ENCODE peak calls at places on chromosomes 4 and X, in nine cellular contexts. B, Q, H, X, W, G, C, U and F are unnamed samples.

GRCh38 chr4:37014584-37014983 is 230.0 kb upstream of the NWD2 start:
- DNase-seq in C (no peak), U (no peak), H (no peak), G (no peak), W (no peak), B (no peak), Q (no peak), X (no peak), F (no peak)

GRCh38 chr4:109921384-109921808 is 8.7 kb downstream of the EGF start:
- DNase-seq in H (no peak), G (no peak), C (peak; percentile 68), X (no peak), Q (peak; percentile 6), W (peak; percentile 86), B (no peak), U (peak; percentile 65), F (no peak)

GRCh38 chr4:25536577-25537325 is 118.9 kb upstream of the SLC34A2 start:
- DNase-seq in U (no peak), H (no peak), C (no peak), X (no peak), G (no peak), B (no peak), Q (no peak), W (no peak), F (no peak)

GRCh38 chr4:74032064-74032463 is 6.4 kb downstream of the CXCL3 start:
- DNase-seq in G (no peak), H (no peak), U (peak; percentile 4), Q (no peak), W (peak; percentile 35), C (peak; percentile 53), X (peak; percentile 60), B (no peak), F (no peak)

GRCh38 chrX:9905288-9905687 is 61.9 kb upstream of the CLDN34 start:
- DNase-seq in Q (no peak), U (no peak), C (peak; percentile 78), W (peak; percentile 90), H (no peak), G (no peak), X (no peak), B (no peak), F (no peak)

GRCh38 chr4:8694226-8694625 is 101.7 kb downstream of the CPZ start:
- DNase-seq in G (peak; percentile 38), U (no peak), Q (no peak), B (no peak), W (no peak), C (no peak), H (peak; percentile 14), X (no peak), F (no peak)

GRCh38 chrX:70172226-70172625 is 5.1 kb upstream of the DGAT2L6 start:
- DNase-seq in G (no peak), X (no peak), U (peak; percentile 21), H (no peak), C (no peak), B (no peak), W (peak; percentile 29), Q (no peak), F (no peak)

GRCh38 chr4:26899991-26900390 is 39.4 kb downstream of the STIM2 start:
- DNase-seq in W (no peak), B (no peak), C (peak; percentile 3), Q (no peak), G (no peak), U (peak; percentile 22), H (no peak), X (no peak), F (no peak)

GRCh38 chr4:24615977-24616376 is 31.6 kb upstream of the DHX15 start:
- DNase-seq in X (no peak), H (no peak), W (no peak), Q (no peak), G (no peak), B (no peak), U (no peak), C (no peak), F (no peak)

DNA sequence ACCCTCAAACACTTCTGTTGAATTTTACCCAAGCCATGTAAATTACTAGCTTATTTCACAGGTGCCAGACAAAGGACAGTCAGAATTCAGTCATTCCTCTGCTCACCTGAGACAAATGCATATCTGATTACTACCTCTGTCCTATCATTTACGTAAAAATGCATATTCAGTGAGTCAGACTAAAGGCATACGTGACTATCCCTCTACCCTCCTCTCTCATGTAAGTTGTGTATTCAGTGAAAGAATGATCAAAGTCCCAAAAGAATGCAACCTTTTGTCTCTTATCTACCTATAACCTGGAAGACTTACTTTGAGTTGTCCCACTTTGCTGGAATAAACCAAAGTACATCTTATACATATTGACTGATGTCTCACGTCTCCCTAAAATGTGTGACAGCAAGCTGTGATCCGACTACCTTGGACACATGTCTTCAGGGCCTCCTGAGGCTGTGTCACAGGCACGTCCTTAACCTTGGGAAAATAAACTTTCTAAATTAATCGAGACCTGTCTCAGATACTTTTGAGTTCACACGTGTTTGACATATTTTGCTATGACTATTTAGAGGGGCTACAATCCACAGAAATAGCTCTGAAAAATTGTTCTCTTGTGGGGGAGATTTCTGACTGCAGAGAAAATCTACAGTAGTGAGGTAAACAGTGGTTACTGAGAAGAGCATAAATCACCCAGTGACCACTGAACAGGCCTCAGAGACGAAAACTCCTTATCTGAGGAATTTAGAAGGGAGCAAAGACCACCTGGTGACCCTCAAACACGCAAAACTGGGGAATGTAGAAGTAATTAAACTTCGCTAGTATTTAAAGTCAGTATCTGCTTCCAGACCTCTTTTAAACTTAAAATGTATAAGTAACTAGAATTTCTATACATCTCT is 1575.8 kb downstream of the STIM2 start:
- DNase-seq in B (no peak), X (no peak), H (no peak), W (peak; percentile 2), G (no peak), Q (no peak), U (no peak), C (no peak), F (no peak)
- TF ChIP-seq CTCF in B (no peak), X (no peak), H (no peak), W (no peak), G (no peak), Q (no peak), U (no peak), C (no peak), F (no peak)

GRCh38 chr4:175166020-175166419 is 247.9 kb downstream of the ADAM29 start:
- DNase-seq in B (no peak), U (no peak), G (no peak), C (no peak), Q (no peak), X (no peak), W (no peak), H (no peak), F (no peak)
- TF ChIP-seq CTCF in B (no peak), U (no peak), G (no peak), C (no peak), Q (no peak), X (no peak), W (no peak), H (no peak), F (no peak)

GRCh38 chrX:22589845-22590244 is 317.1 kb downstream of the CBLL2 start:
- DNase-seq in H (no peak), Q (no peak), B (no peak), G (no peak), C (no peak), W (no peak), X (no peak), U (peak; percentile 69), F (no peak)
- TF ChIP-seq CTCF in H (no peak), Q (no peak), B (no peak), G (no peak), C (no peak), W (no peak), X (no peak), U (no peak), F (no peak)

DNA sequence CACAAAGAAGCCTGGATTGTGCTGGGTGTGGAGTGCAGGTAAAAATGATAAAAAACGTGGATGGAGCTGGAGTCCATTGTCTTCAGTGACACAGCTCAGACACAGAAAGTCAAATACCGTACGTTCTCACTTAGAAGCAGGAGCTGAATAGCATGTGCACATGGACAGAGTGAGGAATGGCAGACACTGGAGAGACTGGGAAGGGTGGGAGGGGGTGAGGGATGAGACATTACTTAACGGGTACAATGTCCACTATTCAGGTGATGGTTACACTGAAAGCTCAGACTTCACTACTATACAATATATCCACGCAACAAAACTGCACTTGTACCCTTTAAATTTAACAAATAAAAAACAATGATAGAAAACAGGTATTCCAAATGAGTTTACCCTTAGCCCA is 18.1 kb upstream of the IRAK1 start:
- DNase-seq in B (no peak), H (no peak), Q (no peak), U (no peak), G (no peak), X (no peak), C (no peak), W (no peak), F (no peak)
- TF ChIP-seq CTCF in B (no peak), H (no peak), Q (no peak), U (no peak), G (no peak), X (no peak), C (no peak), W (no peak), F (no peak)

GRCh38 chrX:130110379-130111219 is at the start of gene ELF4:
- DNase-seq in B (no peak), H (no peak), G (peak; percentile 84), W (peak; percentile 37), X (peak; percentile 61), C (peak; percentile 59), Q (no peak), U (peak; percentile 68), F (peak; percentile 43)
- TF ChIP-seq CTCF in B (no peak), H (no peak), G (no peak), W (no peak), X (no peak), C (no peak), Q (no peak), U (no peak), F (no peak)

GRCh38 chr4:7186516-7187296 is 5.6 kb upstream of the SORCS2 start:
- DNase-seq in Q (no peak), U (no peak), W (no peak), B (no peak), C (no peak), G (peak; percentile 34), X (no peak), H (peak; percentile 21), F (no peak)

GRCh38 chr4:7185487-7186030 is 6.8 kb upstream of the SORCS2 start:
- DNase-seq in Q (no peak), U (no peak), B (no peak), H (peak; percentile 16), C (no peak), W (no peak), X (no peak), G (peak; percentile 42), F (no peak)

GRCh38 chr4:7187691-7188090 is 4.6 kb upstream of the SORCS2 start:
- DNase-seq in X (no peak), U (no peak), H (peak; percentile 3), W (no peak), C (no peak), B (no peak), G (peak; percentile 27), Q (no peak), F (no peak)

GRCh38 chr4:7187297-7187592 is 5.1 kb upstream of the SORCS2 start:
- DNase-seq in C (no peak), X (no peak), B (no peak), G (peak; percentile 37), Q (no peak), W (no peak), U (no peak), H (peak; percentile 6), F (no peak)

DNA sequence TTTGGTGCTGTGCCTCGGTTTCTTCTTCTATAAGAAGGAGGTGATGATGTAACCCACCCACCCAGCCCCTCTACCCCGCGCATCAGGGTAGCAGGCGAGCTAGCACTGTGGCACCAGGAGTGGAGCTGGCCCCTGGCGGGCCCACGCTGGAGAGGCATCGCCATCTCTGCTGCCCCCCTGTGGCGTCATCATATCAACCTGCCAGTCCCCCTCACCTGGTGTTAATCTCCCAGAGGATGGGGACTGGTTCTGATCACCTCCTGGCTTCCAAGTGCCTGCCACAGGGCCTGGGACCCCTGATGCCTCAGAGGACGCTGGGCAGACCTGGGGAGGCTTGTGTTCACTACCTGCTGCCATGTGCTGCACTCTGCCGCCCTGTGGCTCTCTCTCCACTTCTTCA is 6.3 kb upstream of the SORCS2 start:
- DNase-seq in H (peak; percentile 29), C (no peak), W (no peak), Q (no peak), U (no peak), G (peak; percentile 59), X (no peak), B (no peak), F (peak; percentile 70)
- TF ChIP-seq CTCF in H (peak; percentile 22), C (no peak), W (peak; percentile 30), Q (peak; percentile 48), U (peak; percentile 28), G (no peak), X (no peak), B (peak; percentile 58), F (peak; percentile 44)